ENCODE peak calls at places on chromosomes 3 and 15, in six cellular contexts. H, N, D, I, K and A are unnamed samples.

GRCh38 chr3:23709987-23710386 is 95.8 kb upstream of the UBE2E1 start:
- DNase-seq in H (no peak), N (no peak), D (no peak), I (no peak), K (no peak), A (no peak)

GRCh38 chr15:80462836-80463512 is 58.8 kb downstream of the ARNT2 start:
- DNase-seq in H (no peak), N (no peak), D (no peak), I (no peak), K (no peak), A (no peak)

GRCh38 chr15:40906947-40907802 is 12.9 kb downstream of the VPS18 start:
- DNase-seq in H (peak), N (peak), D (peak), I (no peak), K (peak), A (peak)

GRCh38 chr3:124516333-124516732 is 213.9 kb upstream of the UMPS start:
- DNase-seq in H (no peak), N (no peak), D (no peak), I (no peak), K (no peak), A (no peak)

GRCh38 chr15:38130200-38130567 is 122.5 kb upstream of the SPRED1 start:
- DNase-seq in H (no peak), N (no peak), D (no peak), I (peak), K (no peak), A (no peak)

GRCh38 chr3:154548341-154548740 is 118.4 kb upstream of the GPR149 start:
- DNase-seq in H (no peak), N (no peak), D (no peak), I (no peak), K (no peak), A (no peak)

GRCh38 chr15:39079296-39079834 is 501.5 kb upstream of the THBS1 start:
- DNase-seq in H (peak), N (peak), D (no peak), I (no peak), K (no peak), A (no peak)

GRCh38 chr3:170330366-170330765 is 27.1 kb upstream of the SKIL start:
- DNase-seq in H (no peak), N (peak), D (no peak), I (no peak), K (no peak), A (no peak)

GRCh38 chr3:114745322-114746240 is 401.5 kb downstream of the ZBTB20 start:
- DNase-seq in H (no peak), N (peak), D (no peak), I (peak), K (peak), A (peak)

GRCh38 chr3:143502101-143502500 is 346.2 kb downstream of the SLC9A9 start:
- DNase-seq in H (no peak), N (no peak), D (no peak), I (peak), K (no peak), A (no peak)

GRCh38 chr15:38864122-38864521 is 299.5 kb upstream of the RASGRP1 start:
- DNase-seq in H (no peak), N (no peak), D (no peak), I (no peak), K (no peak), A (no peak)

GRCh38 chr3:72273615-72274014 is 488.7 kb upstream of the PROK2 start:
- DNase-seq in H (no peak), N (peak), D (peak), I (peak), K (no peak), A (peak)

GRCh38 chr3:64392001-64392400 is 166.7 kb upstream of the PRICKLE2 start:
- DNase-seq in H (no peak), N (no peak), D (no peak), I (no peak), K (no peak), A (no peak)

GRCh38 chr15:67024322-67024997 is 40.9 kb upstream of the SMAD3 start:
- DNase-seq in H (peak), N (peak), D (no peak), I (no peak), K (peak), A (peak)

GRCh38 chr3:169771651-169772529 is 1.3 kb upstream of the MYNN start:
- DNase-seq in H (peak), N (peak), D (peak), I (peak), K (peak), A (peak)

GRCh38 chr3:44885618-44886017 is 11.2 kb downstream of the TGM4 start:
- DNase-seq in H (no peak), N (peak), D (no peak), I (no peak), K (no peak), A (no peak)

GRCh38 chr3:72661115-72661457 is 187.2 kb downstream of the SHQ1 start:
- DNase-seq in H (peak), N (peak), D (peak), I (no peak), K (peak), A (no peak)